ENCODE peak calls at places on chromosomes 16 and 17, in ten cellular contexts. R is sigmoid colon; H is Kasumi-1; E is DMS 273 treated with DMSO at 0.1 percent for 48 hours; C is cardiac septum; M is NCI-H1105; Y is stimulated activated effector memory CD8-positive, alpha-beta T cell treated with anti-CD3 and anti-CD28 coated beads, Interleukin-12 subunit alpha, Interleukin-12 subunit beta, amount 100 ng/mL, for 72 hours; Z is EL; L is HS-5; G is astrocyte of the spinal cord. X is an unnamed sample.

GRCh38 chr16:11794447-11794846 is 2.6 kb downstream of the ZC3H7A start:
- DNase-seq in R (no peak), H (no peak), E (no peak), C (no peak), M (no peak), Y (no peak), Z (no peak), L (no peak), G (no peak), X (no peak)

GRCh38 chr16:22886908-22887307 is 72.9 kb downstream of the HS3ST2 start:
- DNase-seq in R (no peak), H (no peak), E (no peak), C (no peak), M (no peak), Y (no peak), Z (no peak), L (no peak), G (no peak), X (no peak)

GRCh38 chr17:39402890-39403605 is 1.6 kb upstream of the FBXL20 start:
- DNase-seq in R (no peak), H (no peak), E (no peak), C (no peak), M (no peak), Y (no peak), Z (no peak), L (no peak), G (no peak), X (no peak)

GRCh38 chr16:22849517-22849916 is 35.6 kb downstream of the HS3ST2 start:
- DNase-seq in R (no peak), H (no peak), E (no peak), C (no peak), M (no peak), Y (no peak), Z (no peak), L (no peak), G (no peak), X (no peak)

GRCh38 chr17:80124351-80124981 is 22.5 kb downstream of the EIF4A3 start:
- DNase-seq in R (peak), H (no peak), E (no peak), C (no peak), M (no peak), Y (no peak), Z (peak), L (no peak), G (peak), X (peak)

GRCh38 chr17:44921122-44921882 is 6.0 kb upstream of the GFAP start:
- DNase-seq in R (peak), H (no peak), E (peak), C (peak), M (no peak), Y (no peak), Z (no peak), L (no peak), G (no peak), X (no peak)

GRCh38 chr17:48486557-48486956 is 44.3 kb downstream of the HOXB1 start:
- DNase-seq in R (peak), H (no peak), E (no peak), C (no peak), M (no peak), Y (no peak), Z (peak), L (peak), G (peak), X (no peak)

GRCh38 chr17:43755389-43755875 is 3.2 kb downstream of the SOST start:
- DNase-seq in R (peak), H (no peak), E (no peak), C (peak), M (no peak), Y (no peak), Z (peak), L (no peak), G (no peak), X (no peak)

GRCh38 chr16:73058616-73059409 is 10.9 kb upstream of the ZFHX3 start:
- DNase-seq in R (peak), H (no peak), E (peak), C (no peak), M (peak), Y (no peak), Z (peak), L (no peak), G (no peak), X (peak)

GRCh38 chr16:2819939-2820835 is 3.1 kb downstream of the PRSS21 start:
- DNase-seq in R (peak), H (no peak), E (no peak), C (peak), M (no peak), Y (no peak), Z (no peak), L (no peak), G (no peak), X (no peak)

GRCh38 chr17:9887521-9887920 is 17.6 kb downstream of the RCVRN start:
- DNase-seq in R (no peak), H (no peak), E (no peak), C (no peak), M (no peak), Y (no peak), Z (no peak), L (no peak), G (no peak), X (no peak)

GRCh38 chr16:9102379-9102778 is 10.9 kb downstream of the HAPSTR1 start:
- DNase-seq in R (no peak), H (peak), E (no peak), C (no peak), M (no peak), Y (no peak), Z (peak), L (peak), G (peak), X (no peak)

GRCh38 chr16:2824626-2825025 is 5.5 kb upstream of the ZG16B start:
- DNase-seq in R (no peak), H (no peak), E (no peak), C (no peak), M (no peak), Y (no peak), Z (no peak), L (no peak), G (no peak), X (no peak)

GRCh38 chr16:57994778-57995177 is 5.7 kb downstream of the ZNF319 start:
- DNase-seq in R (no peak), H (peak), E (no peak), C (peak), M (no peak), Y (no peak), Z (peak), L (no peak), G (peak), X (peak)

GRCh38 chr17:36149296-36149820 is 27.1 kb downstream of the TBC1D3B start:
- DNase-seq in R (peak), H (peak), E (no peak), C (no peak), M (no peak), Y (no peak), Z (peak), L (no peak), G (peak), X (no peak)

GRCh38 chr17:42436401-42436800 is 13.3 kb upstream of the CAVIN1 start:
- DNase-seq in R (peak), H (no peak), E (peak), C (no peak), M (no peak), Y (no peak), Z (peak), L (no peak), G (peak), X (no peak)

GRCh38 chr17:73546770-73547345 is 97.4 kb downstream of the SDK2 start:
- DNase-seq in R (no peak), H (peak), E (no peak), C (no peak), M (no peak), Y (no peak), Z (no peak), L (no peak), G (no peak), X (peak)

GRCh38 chr17:17536702-17537101 is 40.5 kb upstream of the RASD1 start:
- DNase-seq in R (no peak), H (no peak), E (no peak), C (no peak), M (no peak), Y (no peak), Z (no peak), L (no peak), G (no peak), X (no peak)

GRCh38 chr16:85639529-85640253 is 26.6 kb downstream of the GSE1 start:
- DNase-seq in R (peak), H (no peak), E (peak), C (peak), M (no peak), Y (no peak), Z (no peak), L (no peak), G (no peak), X (no peak)

GRCh38 chr16:57801098-57801855 is 1.0 kb downstream of the KIFC3 start:
- DNase-seq in R (no peak), H (no peak), E (no peak), C (no peak), M (no peak), Y (no peak), Z (peak), L (no peak), G (peak), X (no peak)

GRCh38 chr17:17708816-17709215 is 27.6 kb downstream of the RAI1 start:
- DNase-seq in R (no peak), H (no peak), E (no peak), C (no peak), M (no peak), Y (no peak), Z (no peak), L (no peak), G (no peak), X (no peak)

GRCh38 chr17:32870969-32871368 is 6.0 kb downstream of the MYO1D start:
- DNase-seq in R (no peak), H (no peak), E (no peak), C (no peak), M (no peak), Y (no peak), Z (peak), L (peak), G (no peak), X (no peak)

GRCh38 chr16:75627856-75628255 is 4.8 kb upstream of the ADAT1 start:
- DNase-seq in R (no peak), H (peak), E (no peak), C (no peak), M (no peak), Y (no peak), Z (no peak), L (no peak), G (no peak), X (peak)

GRCh38 chr17:35536664-35537160 is 766 bp downstream of the SLFN12L start:
- DNase-seq in R (no peak), H (no peak), E (no peak), C (no peak), M (no peak), Y (no peak), Z (no peak), L (no peak), G (no peak), X (peak)

GRCh38 chr16:17454331-17454730 is 16.4 kb downstream of the XYLT1 start:
- DNase-seq in R (no peak), H (no peak), E (no peak), C (no peak), M (no peak), Y (no peak), Z (no peak), L (no peak), G (no peak), X (no peak)